ENCODE peak calls at places on chromosome 12, in six cellular contexts. F is kidney; E is foreskin fibroblast; K is glutamatergic neuron; J is CD4-positive, alpha-beta T cell; N is pancreas. D is an unnamed sample.

GRCh38 chr12:52636189-52636588 is 15.8 kb downstream of the KRT2 start:
- DNase-seq in E (no peak), F (no peak), N (no peak), K (no peak), J (no peak), D (no peak)

GRCh38 chr12:124188059-124188458 is 106.8 kb upstream of the RFLNA start:
- DNase-seq in F (no peak), E (no peak), J (no peak), K (no peak), N (no peak), D (no peak)

GRCh38 chr12:46983959-46984833 is 95.2 kb upstream of the PCED1B start:
- DNase-seq in K (peak), F (no peak), J (peak), N (no peak), E (peak), D (no peak)

GRCh38 chr12:101047652-101048051 is 162.4 kb downstream of the SLC5A8 start:
- DNase-seq in J (no peak), F (no peak), E (no peak), N (no peak), K (no peak), D (no peak)

GRCh38 chr12:96063046-96063445 is 27.7 kb upstream of the LTA4H start:
- DNase-seq in K (no peak), N (no peak), F (no peak), J (no peak), E (no peak), D (no peak)

GRCh38 chr12:46461907-46462605 is 89.5 kb upstream of the SLC38A2 start:
- DNase-seq in K (no peak), N (no peak), E (peak), J (no peak), F (no peak), D (no peak)

GRCh38 chr12:24562761-24563392 is 386.0 kb downstream of the BCAT1 start:
- DNase-seq in K (peak), J (no peak), N (peak), F (peak), E (no peak), D (peak)

GRCh38 chr12:115872919-115873357 is 404.6 kb downstream of the MED13L start:
- DNase-seq in F (no peak), N (peak), E (no peak), K (no peak), J (no peak), D (no peak)

GRCh38 chr12:1670815-1671268 is 20.0 kb upstream of the ADIPOR2 start:
- DNase-seq in K (no peak), F (no peak), J (no peak), E (no peak), N (no peak), D (no peak)

GRCh38 chr12:57127101-57127709 is 1.1 kb upstream of the LRP1 start:
- DNase-seq in K (peak), E (no peak), F (peak), N (peak), J (peak), D (peak)

GRCh38 chr12:109832534-109833306 is 478 bp downstream of the TRPV4 start:
- DNase-seq in K (no peak), F (no peak), J (no peak), E (no peak), N (no peak), D (no peak)

GRCh38 chr12:64566122-64566521 is 44.2 kb upstream of the RASSF3 start:
- DNase-seq in N (no peak), F (no peak), K (no peak), J (no peak), E (no peak), D (no peak)

GRCh38 chr12:107415066-107415465 is 270.5 kb upstream of the PWP1 start:
- DNase-seq in K (no peak), E (peak), N (no peak), J (no peak), F (no peak), D (no peak)
- TF ChIP-seq CTCF in K (no peak), E (peak), N (no peak), J (no peak), F (no peak), D (no peak)

GRCh38 chr12:48758186-48758585 is 30.7 kb downstream of the ADCY6 start:
- DNase-seq in J (no peak), K (no peak), F (no peak), E (no peak), N (no peak), D (no peak)
- TF ChIP-seq CTCF in J (no peak), K (no peak), F (no peak), E (peak), N (no peak), D (no peak)

DNA sequence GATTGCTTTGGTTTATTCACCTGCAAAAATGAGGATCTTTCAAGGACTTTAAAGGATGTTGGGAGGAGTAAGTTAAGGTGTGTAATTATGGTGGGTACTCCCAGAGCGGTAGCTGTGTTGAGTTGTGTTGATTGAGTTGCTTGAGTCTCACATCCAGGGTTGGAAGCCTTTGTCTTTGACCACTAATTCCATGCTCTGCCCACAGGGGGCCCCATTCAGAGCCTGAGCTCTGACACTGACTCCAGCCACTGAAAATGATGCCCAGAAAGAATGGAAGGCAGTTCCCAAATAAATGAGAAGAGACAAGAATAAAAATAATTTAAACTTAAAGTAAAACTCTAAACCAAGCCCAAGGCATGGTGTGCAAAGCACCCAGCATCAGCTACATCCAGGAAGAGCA is 237.4 kb upstream of the PWP1 start:
- DNase-seq in K (peak), N (no peak), J (no peak), E (no peak), F (no peak), D (no peak)
- TF ChIP-seq CTCF in K (peak), N (peak), J (no peak), E (peak), F (no peak), D (no peak)

GRCh38 chr12:66120477-66120876 is 10.1 kb downstream of the LLPH start:
- DNase-seq in N (no peak), E (no peak), J (no peak), F (no peak), K (no peak), D (no peak)
- TF ChIP-seq CTCF in N (no peak), E (peak), J (no peak), F (no peak), K (no peak), D (no peak)

DNA sequence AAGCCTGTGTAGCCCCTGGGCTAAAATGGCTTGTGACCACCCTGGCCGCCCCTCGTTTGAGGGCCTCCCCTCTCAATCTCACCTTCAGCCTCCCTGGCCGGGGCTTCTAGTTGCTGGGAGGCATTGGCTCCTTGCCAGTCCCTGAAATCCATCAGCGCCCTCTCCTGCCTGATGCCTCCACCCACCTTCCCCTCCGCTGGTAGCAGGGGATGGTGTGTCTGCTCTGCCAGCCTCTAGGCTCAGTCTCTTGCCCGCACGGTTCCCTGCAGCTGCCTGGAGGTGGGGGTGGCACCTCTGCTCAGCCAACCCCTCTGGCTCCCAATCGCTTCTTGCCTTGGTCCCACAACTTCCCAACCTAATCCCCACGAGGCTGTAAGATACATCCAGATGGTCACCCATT is 167.9 kb downstream of the PHETA1 start:
- DNase-seq in F (no peak), K (no peak), E (no peak), N (no peak), J (no peak), D (no peak)
- TF ChIP-seq CTCF in F (no peak), K (no peak), E (no peak), N (no peak), J (no peak), D (no peak)

GRCh38 chr12:28149279-28149678 is 41.0 kb upstream of the CCDC91 start:
- DNase-seq in F (no peak), K (no peak), E (no peak), J (no peak), N (no peak), D (no peak)
- TF ChIP-seq CTCF in F (no peak), K (no peak), E (no peak), J (no peak), N (no peak), D (no peak)

GRCh38 chr12:76420221-76420620 is 72.0 kb upstream of the BBS10 start:
- DNase-seq in N (no peak), K (no peak), J (no peak), E (no peak), F (no peak), D (no peak)
- TF ChIP-seq CTCF in N (no peak), K (no peak), J (no peak), E (no peak), F (no peak), D (no peak)

GRCh38 chr12:7667025-7667575 is 1.4 kb upstream of the APOBEC1 start:
- DNase-seq in J (no peak), K (no peak), E (no peak), F (no peak), N (no peak), D (no peak)
- TF ChIP-seq CTCF in J (no peak), K (peak), E (peak), F (no peak), N (no peak), D (no peak)

GRCh38 chr12:59185291-59185690 is 265.0 kb upstream of the LRIG3 start:
- DNase-seq in K (no peak), N (no peak), E (no peak), J (no peak), F (peak), D (no peak)

GRCh38 chr12:59179231-59179630 is 258.9 kb upstream of the LRIG3 start:
- DNase-seq in K (no peak), F (no peak), J (no peak), N (no peak), E (no peak), D (no peak)

GRCh38 chr12:59182660-59183455 is 262.6 kb upstream of the LRIG3 start:
- DNase-seq in F (no peak), K (no peak), N (no peak), J (no peak), E (no peak), D (no peak)

GRCh38 chr12:59182191-59182590 is 261.9 kb upstream of the LRIG3 start:
- DNase-seq in E (no peak), F (no peak), N (no peak), K (no peak), J (no peak), D (no peak)

GRCh38 chr12:59181378-59181777 is 261.1 kb upstream of the LRIG3 start:
- DNase-seq in J (no peak), K (no peak), E (no peak), F (no peak), N (no peak), D (no peak)
- TF ChIP-seq CTCF in J (no peak), K (no peak), E (no peak), F (no peak), N (no peak), D (no peak)

GRCh38 chr12:104137902-104138746 is at the start of gene NFYB:
- DNase-seq in K (peak), J (peak), E (peak), N (peak), F (peak), D (peak)
- TF ChIP-seq CTCF in K (no peak), J (no peak), E (no peak), N (no peak), F (no peak), D (no peak)